ENCODE peak calls at places on chromosomes 1 and 21, in five cellular contexts. Q, G, I, J and O are unnamed samples.

GRCh38 chr1:199522936-199523335 is 504.6 kb upstream of the NR5A2 start:
- DNase-seq in Q (no peak), G (no peak), I (peak), J (no peak), O (no peak)

GRCh38 chr21:42254631-42255030 is 35.7 kb downstream of the ABCG1 start:
- DNase-seq in Q (no peak), G (peak), I (no peak), J (no peak), O (no peak)

GRCh38 chr1:219812491-219813221 is 115.7 kb downstream of the SLC30A10 start:
- DNase-seq in Q (peak), G (peak), I (peak), J (peak), O (peak)

GRCh38 chr21:41111681-41112080 is 56.3 kb upstream of the BACE2 start:
- DNase-seq in Q (no peak), G (no peak), I (no peak), J (no peak), O (no peak)

GRCh38 chr21:45991606-45992301 is 10.2 kb downstream of the COL6A1 start:
- DNase-seq in Q (no peak), G (no peak), I (no peak), J (no peak), O (no peak)

GRCh38 chr1:45018599-45019230 is 6.7 kb downstream of the UROD start:
- DNase-seq in Q (peak), G (no peak), I (peak), J (peak), O (peak)

GRCh38 chr1:110337704-110338199 is 1.4 kb upstream of the RBM15 start:
- DNase-seq in Q (peak), G (no peak), I (no peak), J (no peak), O (no peak)

GRCh38 chr1:115282825-115283224 is 55.2 kb downstream of the NGF start:
- DNase-seq in Q (no peak), G (no peak), I (no peak), J (no peak), O (no peak)

GRCh38 chr1:201742476-201742875 is 86.5 kb upstream of the IPO9 start:
- DNase-seq in Q (no peak), G (no peak), I (no peak), J (peak), O (no peak)

GRCh38 chr1:228852511-228853088 is 117.3 kb downstream of the RHOU start:
- DNase-seq in Q (no peak), G (no peak), I (no peak), J (no peak), O (no peak)

GRCh38 chr1:1399870-1400575 is 888 bp upstream of the CCNL2 start:
- DNase-seq in Q (no peak), G (no peak), I (peak), J (no peak), O (no peak)

GRCh38 chr1:27876341-27877114 is 4.2 kb downstream of the THEMIS2 start:
- DNase-seq in Q (no peak), G (no peak), I (no peak), J (no peak), O (no peak)

GRCh38 chr1:169102567-169102966 is 3.9 kb upstream of the ATP1B1 start:
- DNase-seq in Q (no peak), G (peak), I (peak), J (peak), O (peak)

GRCh38 chr1:63679589-63679988 is 86.4 kb downstream of the PGM1 start:
- DNase-seq in Q (no peak), G (no peak), I (no peak), J (no peak), O (no peak)